ENCODE peak calls at places on chromosomes 12 and 14, in four cellular contexts. W is GM23338, M is SK-N-SH, U is HCT116. P is an unnamed sample.

GRCh38 chr12:113403435-113404415 is at the start of gene SDS:
- DNase-seq in W (no peak), M (peak; percentile 63), U (no peak), P (peak; percentile 75)

GRCh38 chr14:76531085-76531484 is 155.1 kb downstream of the ESRRB start:
- DNase-seq in W (no peak), M (no peak), U (no peak), P (no peak)

GRCh38 chr12:51694146-51694545 is 103.1 kb downstream of the SCN8A start:
- DNase-seq in W (no peak), M (no peak), U (no peak), P (no peak)

GRCh38 chr14:71532790-71533189 is 399.4 kb upstream of the RGS6 start:
- DNase-seq in W (no peak), M (no peak), U (no peak), P (no peak)

GRCh38 chr12:12379831-12380730 is 23.2 kb downstream of the BORCS5 start:
- DNase-seq in W (no peak), M (no peak), U (no peak), P (peak; percentile 47)

GRCh38 chr14:69135133-69135532 is 17.8 kb downstream of the DCAF5 start:
- DNase-seq in W (no peak), M (no peak), U (no peak), P (no peak)

GRCh38 chr14:70788893-70789292 is 20.4 kb downstream of the MAP3K9 start:
- DNase-seq in W (no peak), M (no peak), U (no peak), P (no peak)

GRCh38 chr14:34081576-34082136 is 130.8 kb upstream of the EGLN3 start:
- DNase-seq in W (no peak), M (no peak), U (peak; percentile 57), P (no peak)

GRCh38 chr12:34275129-34275528 is 252.8 kb downstream of the ALG10 start:
- DNase-seq in W (no peak), M (no peak), U (no peak), P (no peak)

GRCh38 chr12:108773798-108774788 is 42.8 kb upstream of the CORO1C start:
- DNase-seq in W (peak; percentile 31), M (peak; percentile 83), U (no peak), P (no peak)

GRCh38 chr14:61598980-61599379 is 96.3 kb upstream of the HIF1A start:
- DNase-seq in W (no peak), M (no peak), U (no peak), P (no peak)

GRCh38 chr12:49233842-49234526 is 30.9 kb upstream of the TUBA1C start:
- DNase-seq in W (peak; percentile 31), M (no peak), U (no peak), P (peak; percentile 99)

GRCh38 chr12:79911889-79912656 is 22.8 kb downstream of the PPP1R12A start:
- DNase-seq in W (no peak), M (no peak), U (no peak), P (no peak)

GRCh38 chr12:46389130-46389616 is 16.6 kb upstream of the SLC38A2 start:
- DNase-seq in W (no peak), M (no peak), U (no peak), P (no peak)

GRCh38 chr14:65191716-65192115 is 89.4 kb upstream of the MAX start:
- DNase-seq in W (no peak), M (no peak), U (no peak), P (no peak)

GRCh38 chr14:36647417-36647826 is 14.2 kb upstream of the PAX9 start:
- DNase-seq in W (peak; percentile 47), M (no peak), U (no peak), P (no peak)

GRCh38 chr12:9364224-9365176 is 156.3 kb upstream of the PZP start:
- DNase-seq in W (peak; percentile 91), M (no peak), U (no peak), P (no peak)

GRCh38 chr14:90443161-90444076 is 46.6 kb downstream of the CALM1 start:
- DNase-seq in W (no peak), M (no peak), U (no peak), P (no peak)

GRCh38 chr12:101051901-101052550 is 158.0 kb downstream of the SLC5A8 start:
- DNase-seq in W (no peak), M (peak; percentile 5), U (peak; percentile 88), P (no peak)

GRCh38 chr12:101050631-101051030 is 159.4 kb downstream of the SLC5A8 start:
- DNase-seq in W (no peak), M (no peak), U (no peak), P (no peak)

GRCh38 chr12:101053203-101053602 is 156.8 kb downstream of the SLC5A8 start:
- DNase-seq in W (no peak), M (no peak), U (no peak), P (no peak)

GRCh38 chr12:101047652-101048051 is 162.4 kb downstream of the SLC5A8 start:
- DNase-seq in W (no peak), M (no peak), U (no peak), P (no peak)

DNA sequence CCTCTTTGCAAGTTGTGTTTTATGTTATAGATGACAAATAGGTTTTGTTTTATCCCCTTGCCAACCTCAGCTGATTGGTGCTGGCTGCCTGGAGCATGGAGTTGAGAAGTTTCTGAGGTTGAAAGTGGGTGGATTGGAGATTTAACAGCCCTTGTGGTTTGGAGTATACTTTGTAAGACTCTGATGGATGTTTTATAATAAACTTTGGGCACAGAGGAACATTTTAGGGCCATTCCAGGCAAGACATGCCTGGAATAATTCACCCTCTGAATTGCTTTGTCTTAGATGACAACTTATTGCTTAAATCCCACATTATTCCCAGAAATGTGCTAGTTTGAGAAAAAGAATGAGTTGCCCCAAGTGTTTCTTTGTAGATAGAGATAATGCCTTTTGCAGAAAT is 158.9 kb downstream of the SLC5A8 start:
- DNase-seq in W (no peak), M (no peak), U (no peak), P (no peak)
- H3K27ac ChIP-seq in W (no peak overlapping the region), M (peak overlapping the region; percentile 73), U (peak overlapping the region; percentile 37), P (no peak overlapping the region)

GRCh38 chr12:120094485-120094884 is 22.1 kb downstream of the RAB35 start:
- DNase-seq in W (no peak), M (peak; percentile 47), U (no peak), P (no peak)

GRCh38 chr12:120093592-120094355 is 22.8 kb downstream of the RAB35 start:
- DNase-seq in W (peak; percentile 89), M (peak; percentile 97), U (no peak), P (no peak)

GRCh38 chr12:120093336-120093591 is 23.3 kb downstream of the RAB35 start:
- DNase-seq in W (no peak), M (peak; percentile 45), U (no peak), P (no peak)

GRCh38 chr12:120096671-120097202 is 19.8 kb downstream of the RAB35 start:
- DNase-seq in W (no peak), M (no peak), U (no peak), P (no peak)

GRCh38 chr12:120095356-120096135 is 21.0 kb downstream of the RAB35 start:
- DNase-seq in W (peak; percentile 46), M (no peak), U (no peak), P (no peak)
- TF ChIP-seq REST in W (no peak), M (no peak), U (no peak), P (no peak)

GRCh38 chr14:23163830-23164229 is 19.6 kb downstream of the SLC7A8 start:
- DNase-seq in W (no peak), M (no peak), U (no peak), P (no peak)

GRCh38 chr14:23162800-23163199 is 20.7 kb downstream of the SLC7A8 start:
- DNase-seq in W (no peak), M (no peak), U (no peak), P (peak; percentile 72)

GRCh38 chr14:23164250-23164649 is 19.2 kb downstream of the SLC7A8 start:
- DNase-seq in W (no peak), M (no peak), U (no peak), P (no peak)

GRCh38 chr14:23160924-23161522 is 22.4 kb downstream of the SLC7A8 start:
- DNase-seq in W (peak; percentile 82), M (no peak), U (no peak), P (peak; percentile 77)

DNA sequence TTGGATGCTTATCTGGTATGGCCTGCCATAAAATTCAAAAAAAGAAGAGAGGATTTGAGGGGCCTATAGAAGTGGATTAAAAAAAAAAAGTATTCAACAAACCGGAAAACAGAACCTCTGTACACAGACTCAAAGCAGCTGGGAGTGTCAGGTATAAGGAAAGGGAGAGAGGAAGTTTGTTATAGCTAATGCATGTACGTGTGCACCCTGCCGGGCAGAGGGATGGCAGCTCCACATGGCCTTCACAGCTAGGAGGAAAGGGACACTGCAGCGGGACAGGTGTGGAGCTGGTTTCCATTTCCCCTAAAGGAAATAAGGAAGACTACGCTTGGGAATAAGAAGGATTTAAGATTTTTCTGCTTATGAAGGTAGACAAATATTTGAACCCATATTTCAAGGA is 21.5 kb downstream of the SLC7A8 start:
- DNase-seq in W (no peak), M (no peak), U (no peak), P (no peak)
- H3K27ac ChIP-seq in W (peak overlapping the region; percentile 83), M (no peak overlapping the region), U (no peak overlapping the region), P (peak overlapping the region; percentile 91)

DNA sequence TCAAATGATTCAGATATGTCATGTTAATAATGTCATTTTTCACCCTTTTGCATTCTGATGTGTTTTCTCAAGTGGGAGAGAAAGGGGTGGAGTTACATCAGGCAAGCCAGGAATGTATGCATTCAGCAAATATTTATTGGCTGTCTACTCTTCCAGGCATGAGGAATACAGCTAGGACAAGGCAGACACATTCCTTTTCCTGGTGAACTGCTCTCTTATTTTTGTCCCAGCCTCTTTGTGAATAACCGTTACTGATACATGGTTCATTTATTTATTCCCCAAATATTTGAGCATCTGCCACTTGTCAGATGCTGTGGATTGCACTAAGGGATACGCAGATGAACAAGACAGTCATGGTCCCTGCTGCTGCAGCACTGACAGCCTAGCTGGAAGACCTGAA is 6.1 kb downstream of the PELI2 start:
- DNase-seq in W (no peak), M (no peak), U (no peak), P (no peak)
- TF ChIP-seq REST in W (no peak), M (no peak), U (no peak), P (no peak)

DNA sequence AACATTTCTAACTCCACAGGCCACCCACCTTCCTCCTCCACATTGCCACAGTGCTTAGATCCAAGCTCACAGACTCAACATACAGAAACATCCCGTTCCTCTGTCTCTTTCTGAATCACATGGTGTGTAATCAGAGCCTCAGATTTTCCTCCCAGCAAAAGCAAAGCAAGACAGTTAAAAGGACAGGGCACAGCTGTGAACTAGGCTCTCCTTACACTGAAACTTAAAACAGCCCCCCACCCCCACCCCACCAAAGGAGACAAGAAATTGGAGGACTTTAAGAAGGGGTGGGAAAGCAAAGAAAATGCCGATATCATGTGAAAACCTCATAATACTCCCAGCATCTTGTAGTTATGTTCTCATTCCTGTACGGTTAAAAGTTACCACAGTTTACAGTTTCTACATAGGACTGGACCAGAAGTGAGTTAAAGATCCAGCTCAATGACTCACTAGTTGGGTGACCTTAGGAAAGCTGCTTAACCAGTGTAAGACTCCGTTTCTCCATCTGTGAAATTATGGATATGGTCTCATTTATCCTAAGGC is 4.8 kb downstream of the YBX3 start:
- DNase-seq in W (peak; percentile 32), M (no peak), U (no peak), P (no peak)
- H3K27ac ChIP-seq in W (peak overlapping the region; percentile 15), M (no peak overlapping the region), U (peak overlapping the region; percentile 68), P (no peak overlapping the region)

DNA sequence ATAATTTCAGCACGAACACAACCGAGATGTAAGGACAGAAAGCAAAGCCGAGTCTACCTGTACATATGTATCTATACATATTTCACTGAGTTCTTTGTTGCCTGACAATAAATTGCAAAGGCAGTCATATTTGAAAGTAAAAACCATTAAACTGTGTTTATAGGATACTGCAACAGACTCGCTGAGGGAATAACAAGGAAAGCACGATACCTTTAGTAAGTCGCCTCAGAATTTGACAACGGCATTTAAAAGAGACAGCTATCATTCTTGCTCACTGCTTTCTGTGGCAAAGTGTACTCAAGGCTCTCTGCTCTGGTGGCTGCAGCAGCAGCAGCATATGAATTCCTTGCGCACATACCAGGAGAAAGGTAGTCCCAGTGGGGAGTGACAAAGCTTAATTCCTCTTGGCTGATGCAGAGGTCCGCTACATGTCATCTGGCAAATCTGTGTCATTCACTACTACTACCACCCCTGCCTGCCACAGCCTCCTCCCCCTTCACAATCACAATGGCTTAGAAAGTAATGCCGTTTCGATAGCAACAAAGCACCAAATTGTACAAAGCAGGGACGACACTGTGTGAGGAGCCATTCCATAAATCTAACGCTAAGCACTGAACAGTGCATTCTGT is at the start of gene GRIP1:
- DNase-seq in W (peak; percentile 27), M (no peak), U (no peak), P (no peak)
- TF ChIP-seq REST in W (no peak), M (no peak), U (no peak), P (no peak)